ENCODE peak calls at places on chromosomes 1 and 21, in nine cellular contexts. One of them, this sample, is unnamed.
A peak's percentile ranks its signal among the peaks of the same experiment; 100 is the strongest.

GRCh38 chr1:109947582-109948284 is 36.8 kb upstream of the AHCYL1 start:
- DNase-seq in RWPE2: no peak
- DNase-seq in heart right ventricle: no peak
- DNase-seq in A549: no peak
- DNase-seq in nephron progenitor cell: no peak
- DNase-seq in body of pancreas: no peak
- DNase-seq in adrenal gland: no peak
- DNase-seq in endothelial cell: peak; percentile 31
- DNase-seq in stomach: no peak
- DNase-seq in this sample: no peak

GRCh38 chr1:246066553-246066952 is 440.5 kb downstream of the SMYD3 start:
- DNase-seq in stomach: no peak
- DNase-seq in endothelial cell: no peak
- DNase-seq in A549: no peak
- DNase-seq in RWPE2: no peak
- DNase-seq in heart right ventricle: no peak
- DNase-seq in body of pancreas: no peak
- DNase-seq in nephron progenitor cell: peak; percentile 15
- DNase-seq in adrenal gland: no peak
- DNase-seq in this sample: no peak

GRCh38 chr1:228095938-228096337 is 7.2 kb downstream of the C1orf35 start:
- DNase-seq in nephron progenitor cell: no peak
- DNase-seq in adrenal gland: no peak
- DNase-seq in RWPE2: no peak
- DNase-seq in stomach: no peak
- DNase-seq in body of pancreas: no peak
- DNase-seq in endothelial cell: no peak
- DNase-seq in A549: no peak
- DNase-seq in heart right ventricle: no peak
- DNase-seq in this sample: no peak

GRCh38 chr1:180065408-180065807 is 89.3 kb upstream of the QSOX1 start:
- DNase-seq in stomach: no peak
- DNase-seq in body of pancreas: no peak
- DNase-seq in adrenal gland: no peak
- DNase-seq in heart right ventricle: no peak
- DNase-seq in A549: no peak
- DNase-seq in nephron progenitor cell: no peak
- DNase-seq in endothelial cell: no peak
- DNase-seq in RWPE2: no peak
- DNase-seq in this sample: no peak

GRCh38 chr1:72282690-72283203 is 408 bp upstream of the NEGR1 start:
- DNase-seq in endothelial cell: peak; percentile 88
- DNase-seq in nephron progenitor cell: peak; percentile 86
- DNase-seq in stomach: peak; percentile 81
- DNase-seq in adrenal gland: peak; percentile 84
- DNase-seq in body of pancreas: peak; percentile 75
- DNase-seq in RWPE2: peak; percentile 79
- DNase-seq in A549: no peak
- DNase-seq in heart right ventricle: peak; percentile 86
- DNase-seq in this sample: peak; percentile 85

GRCh38 chr1:206769331-206769731 is 1.2 kb upstream of the IL19 start:
- DNase-seq in stomach: peak; percentile 34
- DNase-seq in adrenal gland: no peak
- DNase-seq in heart right ventricle: no peak
- DNase-seq in body of pancreas: no peak
- DNase-seq in RWPE2: no peak
- DNase-seq in endothelial cell: no peak
- DNase-seq in nephron progenitor cell: no peak
- DNase-seq in A549: no peak
- DNase-seq in this sample: no peak

GRCh38 chr21:27171704-27172103 is 204.8 kb upstream of the ADAMTS5 start:
- DNase-seq in stomach: no peak
- DNase-seq in endothelial cell: no peak
- DNase-seq in adrenal gland: no peak
- DNase-seq in nephron progenitor cell: no peak
- DNase-seq in body of pancreas: no peak
- DNase-seq in heart right ventricle: no peak
- DNase-seq in RWPE2: no peak
- DNase-seq in A549: no peak
- DNase-seq in this sample: no peak

GRCh38 chr1:30249446-30250337 is 473.7 kb downstream of the MATN1 start:
- DNase-seq in nephron progenitor cell: no peak
- DNase-seq in body of pancreas: no peak
- DNase-seq in A549: no peak
- DNase-seq in RWPE2: no peak
- DNase-seq in adrenal gland: no peak
- DNase-seq in endothelial cell: no peak
- DNase-seq in heart right ventricle: no peak
- DNase-seq in stomach: no peak
- DNase-seq in this sample: no peak

GRCh38 chr1:58718435-58718834 is 18.6 kb upstream of the MYSM1 start:
- DNase-seq in adrenal gland: no peak
- DNase-seq in heart right ventricle: no peak
- DNase-seq in endothelial cell: peak; percentile 15
- DNase-seq in nephron progenitor cell: no peak
- DNase-seq in stomach: no peak
- DNase-seq in A549: no peak
- DNase-seq in body of pancreas: no peak
- DNase-seq in RWPE2: no peak
- DNase-seq in this sample: no peak

GRCh38 chr1:3511306-3511705 is 56.8 kb downstream of the ARHGEF16 start:
- DNase-seq in A549: no peak
- DNase-seq in heart right ventricle: no peak
- DNase-seq in stomach: no peak
- DNase-seq in body of pancreas: no peak
- DNase-seq in adrenal gland: no peak
- DNase-seq in nephron progenitor cell: no peak
- DNase-seq in RWPE2: no peak
- DNase-seq in endothelial cell: no peak
- DNase-seq in this sample: no peak

GRCh38 chr21:43845386-43845785 is 19.6 kb upstream of the AGPAT3 start:
- DNase-seq in adrenal gland: no peak
- DNase-seq in RWPE2: no peak
- DNase-seq in endothelial cell: no peak
- DNase-seq in heart right ventricle: no peak
- DNase-seq in body of pancreas: no peak
- DNase-seq in stomach: no peak
- DNase-seq in A549: no peak
- DNase-seq in nephron progenitor cell: no peak
- DNase-seq in this sample: no peak

GRCh38 chr21:39232926-39233325 is 49.7 kb upstream of the PSMG1 start:
- DNase-seq in adrenal gland: no peak
- DNase-seq in heart right ventricle: no peak
- DNase-seq in endothelial cell: no peak
- DNase-seq in stomach: no peak
- DNase-seq in A549: no peak
- DNase-seq in nephron progenitor cell: no peak
- DNase-seq in body of pancreas: no peak
- DNase-seq in RWPE2: no peak
- DNase-seq in this sample: no peak

GRCh38 chr1:23376890-23377811 is 7.5 kb upstream of the ZNF436 start:
- DNase-seq in endothelial cell: no peak
- DNase-seq in body of pancreas: peak; percentile 31
- DNase-seq in RWPE2: no peak
- DNase-seq in adrenal gland: peak; percentile 84
- DNase-seq in heart right ventricle: no peak
- DNase-seq in stomach: no peak
- DNase-seq in A549: peak; percentile 77
- DNase-seq in nephron progenitor cell: no peak
- DNase-seq in this sample: peak; percentile 56

GRCh38 chr1:155706101-155706619 is 17.3 kb downstream of the DAP3 start:
- DNase-seq in nephron progenitor cell: no peak
- DNase-seq in adrenal gland: no peak
- DNase-seq in body of pancreas: no peak
- DNase-seq in RWPE2: no peak
- DNase-seq in endothelial cell: no peak
- DNase-seq in stomach: no peak
- DNase-seq in A549: no peak
- DNase-seq in heart right ventricle: no peak
- DNase-seq in this sample: no peak

GRCh38 chr21:37877171-37877570 is 39.1 kb downstream of the KCNJ6 start:
- DNase-seq in endothelial cell: no peak
- DNase-seq in RWPE2: no peak
- DNase-seq in heart right ventricle: no peak
- DNase-seq in stomach: no peak
- DNase-seq in body of pancreas: no peak
- DNase-seq in nephron progenitor cell: no peak
- DNase-seq in A549: no peak
- DNase-seq in adrenal gland: no peak
- DNase-seq in this sample: no peak

GRCh38 chr1:231046730-231047395 is 6.8 kb upstream of the FAM89A start:
- DNase-seq in nephron progenitor cell: no peak
- DNase-seq in adrenal gland: no peak
- DNase-seq in A549: no peak
- DNase-seq in body of pancreas: no peak
- DNase-seq in stomach: no peak
- DNase-seq in endothelial cell: no peak
- DNase-seq in heart right ventricle: no peak
- DNase-seq in RWPE2: no peak
- DNase-seq in this sample: no peak

GRCh38 chr1:231050395-231050794 is 10.3 kb upstream of the FAM89A start:
- DNase-seq in RWPE2: no peak
- DNase-seq in heart right ventricle: no peak
- DNase-seq in A549: no peak
- DNase-seq in endothelial cell: no peak
- DNase-seq in nephron progenitor cell: no peak
- DNase-seq in stomach: no peak
- DNase-seq in body of pancreas: no peak
- DNase-seq in adrenal gland: no peak
- DNase-seq in this sample: no peak

GRCh38 chr1:231052777-231053176 is 12.7 kb upstream of the FAM89A start:
- DNase-seq in body of pancreas: no peak
- DNase-seq in heart right ventricle: no peak
- DNase-seq in nephron progenitor cell: no peak
- DNase-seq in stomach: no peak
- DNase-seq in RWPE2: no peak
- DNase-seq in adrenal gland: no peak
- DNase-seq in endothelial cell: no peak
- DNase-seq in A549: no peak
- DNase-seq in this sample: no peak

GRCh38 chr1:231045318-231045717 is 5.3 kb upstream of the FAM89A start:
- DNase-seq in endothelial cell: no peak
- DNase-seq in body of pancreas: no peak
- DNase-seq in heart right ventricle: no peak
- DNase-seq in stomach: no peak
- DNase-seq in adrenal gland: no peak
- DNase-seq in nephron progenitor cell: no peak
- DNase-seq in RWPE2: no peak
- DNase-seq in A549: no peak
- DNase-seq in this sample: no peak

GRCh38 chr1:231049121-231049979 is 9.3 kb upstream of the FAM89A start:
- DNase-seq in RWPE2: no peak
- DNase-seq in heart right ventricle: no peak
- DNase-seq in endothelial cell: no peak
- DNase-seq in adrenal gland: no peak
- DNase-seq in stomach: no peak
- DNase-seq in nephron progenitor cell: no peak
- DNase-seq in A549: no peak
- DNase-seq in body of pancreas: no peak
- DNase-seq in this sample: no peak
- TF ChIP-seq CTCF in RWPE2: no peak
- TF ChIP-seq CTCF in heart right ventricle: no peak
- TF ChIP-seq CTCF in endothelial cell: no peak
- TF ChIP-seq CTCF in adrenal gland: no peak
- TF ChIP-seq CTCF in stomach: no peak
- TF ChIP-seq CTCF in nephron progenitor cell: no peak
- TF ChIP-seq CTCF in A549: no peak
- TF ChIP-seq CTCF in body of pancreas: no peak
- TF ChIP-seq CTCF in this sample: no peak

GRCh38 chr1:63917571-63918394 is 144.0 kb downstream of the ROR1 start:
- DNase-seq in endothelial cell: peak; percentile 31
- DNase-seq in body of pancreas: no peak
- DNase-seq in stomach: no peak
- DNase-seq in nephron progenitor cell: no peak
- DNase-seq in A549: no peak
- DNase-seq in RWPE2: no peak
- DNase-seq in adrenal gland: no peak
- DNase-seq in heart right ventricle: no peak
- DNase-seq in this sample: no peak
- TF ChIP-seq CTCF in endothelial cell: peak; percentile 54
- TF ChIP-seq CTCF in body of pancreas: no peak
- TF ChIP-seq CTCF in stomach: no peak
- TF ChIP-seq CTCF in nephron progenitor cell: no peak
- TF ChIP-seq CTCF in A549: peak; percentile 17
- TF ChIP-seq CTCF in RWPE2: peak; percentile 7
- TF ChIP-seq CTCF in adrenal gland: no peak
- TF ChIP-seq CTCF in heart right ventricle: no peak
- TF ChIP-seq CTCF in this sample: no peak

DNA sequence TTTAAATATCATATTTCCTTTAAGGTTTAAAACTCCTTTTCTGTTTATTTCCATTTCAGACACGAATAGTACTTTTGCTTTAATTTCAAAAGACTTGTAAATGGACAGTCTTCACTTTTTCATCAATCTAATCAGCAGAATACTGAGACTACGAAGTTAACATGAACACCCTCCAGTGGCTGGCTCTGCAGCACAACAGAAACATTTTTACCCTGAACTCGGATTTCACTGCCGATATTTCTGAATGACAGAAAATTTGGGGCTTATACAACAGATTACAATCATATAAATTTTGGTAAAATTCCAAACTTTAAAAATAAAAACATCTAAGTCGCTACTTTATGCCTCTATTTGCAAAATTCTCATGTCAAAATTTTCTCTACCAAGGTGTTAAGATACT is 86.2 kb downstream of the AKT3 start:
- DNase-seq in endothelial cell: no peak
- DNase-seq in stomach: no peak
- DNase-seq in nephron progenitor cell: no peak
- DNase-seq in heart right ventricle: no peak
- DNase-seq in RWPE2: no peak
- DNase-seq in adrenal gland: no peak
- DNase-seq in A549: no peak
- DNase-seq in body of pancreas: no peak
- DNase-seq in this sample: no peak
- TF ChIP-seq CTCF in endothelial cell: no peak
- TF ChIP-seq CTCF in stomach: no peak
- TF ChIP-seq CTCF in nephron progenitor cell: no peak
- TF ChIP-seq CTCF in heart right ventricle: no peak
- TF ChIP-seq CTCF in RWPE2: no peak
- TF ChIP-seq CTCF in adrenal gland: no peak
- TF ChIP-seq CTCF in A549: no peak
- TF ChIP-seq CTCF in body of pancreas: no peak
- TF ChIP-seq CTCF in this sample: no peak

DNA sequence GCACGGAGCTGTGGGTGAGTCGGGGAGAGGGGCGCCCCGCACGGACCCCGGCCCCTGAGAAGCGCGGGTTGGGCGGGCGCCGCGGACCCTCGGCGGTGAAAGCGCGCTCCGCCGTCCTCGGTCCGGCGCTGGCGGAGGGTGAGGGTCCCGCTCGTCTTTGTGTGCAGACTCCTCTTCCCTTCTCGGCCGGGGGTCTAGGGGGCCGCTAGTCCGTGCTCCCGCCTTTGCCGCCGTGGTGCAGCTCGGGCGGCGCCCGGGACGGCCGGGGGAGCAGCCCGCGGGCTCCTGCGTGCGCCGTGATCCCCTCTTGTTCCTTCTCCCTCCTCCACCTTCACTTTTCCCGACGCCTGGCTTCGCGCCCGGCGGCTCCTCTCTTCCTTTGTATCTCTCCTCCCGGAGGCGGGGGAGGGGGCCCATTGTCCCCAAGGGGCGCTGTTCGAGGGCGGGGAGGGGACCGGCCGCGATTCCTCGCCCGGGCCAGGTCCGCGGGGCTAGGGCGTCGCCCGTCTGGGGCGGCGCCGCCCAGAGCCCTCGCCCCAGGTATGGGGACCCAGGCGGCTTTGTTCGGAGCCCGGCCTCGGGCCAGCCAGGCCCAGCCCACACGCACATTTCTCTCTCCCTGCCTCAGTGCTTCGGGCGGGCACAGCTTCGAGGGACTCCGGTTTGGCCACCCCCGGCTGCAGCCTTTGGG is 519 bp downstream of the FNBP1L start:
- DNase-seq in body of pancreas: peak; percentile 58
- DNase-seq in adrenal gland: peak; percentile 46
- DNase-seq in heart right ventricle: peak; percentile 77
- DNase-seq in A549: peak; percentile 38
- DNase-seq in RWPE2: no peak
- DNase-seq in endothelial cell: peak; percentile 56
- DNase-seq in stomach: peak; percentile 56
- DNase-seq in nephron progenitor cell: peak; percentile 73
- DNase-seq in this sample: peak; percentile 76
- TF ChIP-seq CTCF in body of pancreas: peak; percentile 6
- TF ChIP-seq CTCF in adrenal gland: no peak
- TF ChIP-seq CTCF in heart right ventricle: no peak
- TF ChIP-seq CTCF in A549: no peak
- TF ChIP-seq CTCF in RWPE2: no peak
- TF ChIP-seq CTCF in endothelial cell: no peak
- TF ChIP-seq CTCF in stomach: no peak
- TF ChIP-seq CTCF in nephron progenitor cell: no peak
- TF ChIP-seq CTCF in this sample: no peak

This sample was measured in ovary.